ENCODE peak calls at places on chromosome 9, in seven cellular contexts. C is choroid plexus epithelial cell, J is fibroblast of the aortic adventitia, E is WTC11, H is lower leg skin, T is dorsolateral prefrontal cortex, D is spleen. V is an unnamed sample.

GRCh38 chr9:70044450-70045307 is 1.0 kb downstream of the MAMDC2 start:
- DNase-seq in J (peak), T (no peak), D (no peak), E (peak), C (peak), H (no peak), V (no peak)

GRCh38 chr9:136694163-136694864 is 7.1 kb upstream of the AGPAT2 start:
- DNase-seq in E (peak), D (no peak), J (peak), C (peak), T (no peak), H (no peak), V (no peak)

GRCh38 chr9:109086221-109086620 is 33.5 kb downstream of the TMEM245 start:
- DNase-seq in J (no peak), T (no peak), C (peak), D (no peak), H (no peak), E (no peak), V (no peak)

GRCh38 chr9:121299125-121299466 is 31.1 kb downstream of the GSN start:
- DNase-seq in T (no peak), J (no peak), H (no peak), C (no peak), D (no peak), E (peak), V (no peak)

GRCh38 chr9:134847752-134848432 is 32.7 kb upstream of the FCN2 start:
- DNase-seq in T (no peak), D (no peak), H (no peak), J (no peak), C (no peak), E (no peak), V (no peak)

GRCh38 chr9:134493471-134494272 is 147.9 kb upstream of the COL5A1 start:
- DNase-seq in H (no peak), D (peak), C (no peak), J (no peak), E (no peak), T (peak), V (no peak)

GRCh38 chr9:125550216-125550614 is 156.8 kb downstream of the MAPKAP1 start:
- DNase-seq in D (no peak), J (peak), T (no peak), C (peak), E (no peak), H (no peak), V (no peak)

GRCh38 chr9:13149454-13149853 is 130.0 kb downstream of the MPDZ start:
- DNase-seq in H (no peak), J (no peak), T (no peak), D (no peak), C (no peak), E (no peak), V (no peak)

GRCh38 chr9:137462396-137463193 is 3.5 kb upstream of the NSMF start:
- DNase-seq in J (no peak), E (no peak), D (no peak), T (no peak), C (no peak), H (no peak), V (peak)

GRCh38 chr9:71819115-71819739 is 50.9 kb upstream of the CEMIP2 start:
- DNase-seq in J (peak), C (peak), E (peak), H (peak), T (peak), D (no peak), V (no peak)

GRCh38 chr9:8852301-8852864 is 1052.8 kb upstream of the DMAC1 start:
- DNase-seq in E (no peak), J (no peak), C (no peak), H (no peak), T (no peak), D (no peak), V (no peak)

GRCh38 chr9:122158202-122158601 is 1.4 kb downstream of the NDUFA8 start:
- DNase-seq in D (no peak), E (peak), T (no peak), H (no peak), C (peak), J (peak), V (no peak)

GRCh38 chr9:96654450-96655197 is 493 bp downstream of the PRXL2C start:
- DNase-seq in D (peak), C (peak), J (peak), H (peak), E (peak), T (peak), V (peak)

GRCh38 chr9:131606896-131607567 is 61.7 kb downstream of the PRRT1B start:
- DNase-seq in C (no peak), T (no peak), D (no peak), J (no peak), E (no peak), H (no peak), V (no peak)

GRCh38 chr9:133735415-133735775 is 2.8 kb downstream of the SARDH start:
- DNase-seq in H (no peak), E (no peak), J (no peak), D (no peak), C (no peak), T (no peak), V (no peak)

GRCh38 chr9:133108794-133109641 is 12.0 kb downstream of the RALGDS start:
- DNase-seq in C (no peak), E (no peak), T (peak), H (no peak), D (peak), J (no peak), V (no peak)

GRCh38 chr9:133918123-133918813 is 73.9 kb downstream of the VAV2 start:
- DNase-seq in J (no peak), E (no peak), H (no peak), C (no peak), T (peak), D (no peak), V (no peak)

GRCh38 chr9:21677387-21677786 is 125.0 kb upstream of the MTAP start:
- DNase-seq in C (no peak), D (no peak), E (no peak), J (no peak), T (no peak), H (no peak), V (no peak)

GRCh38 chr9:16532681-16533450 is 337.6 kb downstream of the BNC2 start:
- DNase-seq in E (no peak), C (peak), D (no peak), H (no peak), J (peak), T (no peak), V (no peak)

GRCh38 chr9:125924351-125924750 is 177.2 kb downstream of the PBX3 start:
- DNase-seq in H (no peak), T (no peak), C (no peak), E (no peak), D (no peak), J (no peak), V (no peak)

GRCh38 chr9:135091545-135091944 is 4.1 kb downstream of the OLFM1 start:
- DNase-seq in T (no peak), D (no peak), H (no peak), J (no peak), E (no peak), C (no peak), V (no peak)

GRCh38 chr9:92525306-92525705 is 10.5 kb downstream of the ECM2 start:
- DNase-seq in C (no peak), T (no peak), E (no peak), H (no peak), D (no peak), J (no peak), V (no peak)

GRCh38 chr9:134605351-134605968 is 36.1 kb upstream of the COL5A1 start:
- DNase-seq in E (no peak), C (no peak), J (no peak), H (no peak), T (no peak), D (no peak), V (no peak)

GRCh38 chr9:121596515-121596914 is 54.9 kb upstream of the DAB2IP start:
- DNase-seq in C (no peak), H (no peak), E (no peak), D (no peak), J (no peak), T (no peak), V (no peak)

GRCh38 chr9:119071636-119072035 is 297.6 kb downstream of the BRINP1 start:
- DNase-seq in J (no peak), C (no peak), E (no peak), H (no peak), D (no peak), T (no peak), V (no peak)

GRCh38 chr9:115226152-115226551 is 108.2 kb upstream of the TNC start:
- DNase-seq in T (no peak), H (no peak), C (no peak), E (no peak), J (no peak), D (no peak), V (no peak)

GRCh38 chr9:122402403-122403268 is 31.8 kb downstream of the PTGS1 start:
- DNase-seq in D (no peak), T (no peak), E (no peak), J (peak), C (peak), H (peak), V (peak)

GRCh38 chr9:27497883-27498553 is 26.1 kb upstream of the IFNK start:
- DNase-seq in T (peak), J (no peak), H (no peak), E (no peak), D (no peak), C (no peak), V (no peak)

GRCh38 chr9:126489604-126490593 is 123.8 kb upstream of the LMX1B start:
- DNase-seq in H (no peak), D (peak), T (no peak), C (no peak), J (no peak), E (no peak), V (no peak)

GRCh38 chr9:133604856-133605255 is 4.3 kb downstream of the FAM163B start:
- DNase-seq in J (no peak), H (no peak), D (no peak), C (no peak), T (no peak), E (no peak), V (no peak)

GRCh38 chr9:129242191-129242953 is 64.3 kb upstream of the IER5L start:
- DNase-seq in H (no peak), C (no peak), T (no peak), E (no peak), J (no peak), D (peak), V (no peak)

GRCh38 chr9:123825337-123825736 is 104.6 kb downstream of the DENND1A start:
- DNase-seq in E (no peak), D (no peak), H (no peak), T (no peak), C (peak), J (no peak), V (no peak)

GRCh38 chr9:128250839-128251558 is 24.8 kb downstream of the GOLGA2 start:
- DNase-seq in E (peak), T (no peak), C (no peak), H (no peak), J (no peak), D (no peak), V (no peak)

GRCh38 chr9:91676042-91676441 is 252.4 kb upstream of the NFIL3 start:
- DNase-seq in C (no peak), D (no peak), E (no peak), J (no peak), H (no peak), T (no peak), V (no peak)

GRCh38 chr9:108831496-108832178 is 24.1 kb downstream of the ACTL7B start:
- DNase-seq in D (no peak), H (no peak), E (no peak), T (no peak), C (no peak), J (no peak), V (no peak)

GRCh38 chr9:71975833-71976232 is 64.4 kb downstream of the C9orf85 start:
- DNase-seq in E (no peak), T (no peak), J (peak), D (no peak), H (no peak), C (peak), V (no peak)

GRCh38 chr9:88991066-88992030 is at the start of gene S1PR3:
- DNase-seq in H (no peak), D (peak), T (no peak), E (peak), C (peak), J (peak), V (peak)
- TF ChIP-seq CTCF in H (no peak), D (no peak), T (no peak), E (no peak), C (no peak), J (peak), V (no peak)

GRCh38 chr9:113853333-113853732 is 22.8 kb upstream of the ZNF618 start:
- DNase-seq in D (no peak), H (no peak), C (no peak), J (no peak), T (no peak), E (peak), V (no peak)
- TF ChIP-seq CTCF in D (no peak), H (no peak), C (peak), J (peak), T (no peak), E (peak), V (peak)

GRCh38 chr9:98882569-98882923 is 61.2 kb upstream of the COL15A1 start:
- DNase-seq in T (no peak), H (no peak), E (no peak), J (no peak), D (no peak), C (no peak), V (no peak)

GRCh38 chr9:98881356-98881755 is 62.4 kb upstream of the COL15A1 start:
- DNase-seq in D (no peak), H (no peak), J (no peak), E (no peak), T (no peak), C (no peak), V (no peak)

GRCh38 chr9:98880311-98881015 is 63.2 kb upstream of the COL15A1 start:
- DNase-seq in C (no peak), E (no peak), T (no peak), D (no peak), H (no peak), J (no peak), V (no peak)

GRCh38 chr9:98879958-98880300 is 63.8 kb upstream of the COL15A1 start:
- DNase-seq in C (no peak), J (peak), T (no peak), E (no peak), D (no peak), H (no peak), V (no peak)

DNA sequence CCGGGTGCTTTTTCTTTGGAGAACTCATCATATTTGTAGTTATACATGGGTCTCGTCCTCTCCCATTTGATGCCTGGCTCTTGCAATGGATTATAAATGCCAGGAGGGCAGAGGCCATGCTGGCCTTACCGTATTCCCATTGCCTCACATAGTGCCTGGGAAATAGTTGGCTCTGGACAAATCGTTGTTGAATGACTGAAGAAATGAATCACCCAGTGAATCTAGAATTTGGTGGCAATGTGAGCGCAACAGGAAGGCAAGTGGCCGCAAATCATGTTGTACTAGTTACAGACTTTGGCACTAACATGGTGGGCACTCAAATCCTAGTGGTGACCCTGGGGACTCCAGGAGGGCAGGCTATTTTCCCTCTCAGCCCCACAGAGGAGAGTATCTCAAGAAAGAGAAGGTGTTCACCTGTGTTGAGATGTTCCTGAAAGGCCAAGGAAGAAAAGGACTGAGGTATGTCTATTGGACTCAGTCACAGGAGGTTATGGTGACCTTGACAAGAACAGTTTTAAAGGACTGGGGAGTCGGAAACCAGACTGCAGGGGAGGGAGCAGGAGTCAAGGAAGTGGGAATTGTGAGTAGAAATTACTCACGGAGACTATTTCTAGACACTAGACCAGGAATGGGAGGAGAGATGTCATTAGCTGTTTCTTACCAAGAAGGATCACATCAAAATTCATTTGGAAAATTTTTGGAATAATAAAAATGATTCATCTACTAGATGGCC is 61.7 kb upstream of the COL15A1 start:
- DNase-seq in T (no peak), E (no peak), C (no peak), D (no peak), H (no peak), J (no peak), V (no peak)
- TF ChIP-seq CTCF in T (no peak), E (no peak), C (no peak), D (no peak), H (no peak), J (peak), V (no peak)

GRCh38 chr9:35079041-35079425 is 709 bp downstream of the FANCG start:
- DNase-seq in D (no peak), C (no peak), E (no peak), J (no peak), T (no peak), H (no peak), V (no peak)

GRCh38 chr9:35075358-35075757 is 2.9 kb upstream of the VCP start:
- DNase-seq in E (no peak), H (no peak), T (no peak), C (no peak), D (no peak), J (no peak), V (no peak)

GRCh38 chr9:35078066-35078465 is 1.7 kb downstream of the FANCG start:
- DNase-seq in E (no peak), H (no peak), C (no peak), T (no peak), J (no peak), D (no peak), V (no peak)

GRCh38 chr9:35076848-35077247 is 2.9 kb downstream of the FANCG start:
- DNase-seq in C (no peak), J (no peak), H (no peak), D (no peak), E (no peak), T (no peak), V (no peak)

DNA sequence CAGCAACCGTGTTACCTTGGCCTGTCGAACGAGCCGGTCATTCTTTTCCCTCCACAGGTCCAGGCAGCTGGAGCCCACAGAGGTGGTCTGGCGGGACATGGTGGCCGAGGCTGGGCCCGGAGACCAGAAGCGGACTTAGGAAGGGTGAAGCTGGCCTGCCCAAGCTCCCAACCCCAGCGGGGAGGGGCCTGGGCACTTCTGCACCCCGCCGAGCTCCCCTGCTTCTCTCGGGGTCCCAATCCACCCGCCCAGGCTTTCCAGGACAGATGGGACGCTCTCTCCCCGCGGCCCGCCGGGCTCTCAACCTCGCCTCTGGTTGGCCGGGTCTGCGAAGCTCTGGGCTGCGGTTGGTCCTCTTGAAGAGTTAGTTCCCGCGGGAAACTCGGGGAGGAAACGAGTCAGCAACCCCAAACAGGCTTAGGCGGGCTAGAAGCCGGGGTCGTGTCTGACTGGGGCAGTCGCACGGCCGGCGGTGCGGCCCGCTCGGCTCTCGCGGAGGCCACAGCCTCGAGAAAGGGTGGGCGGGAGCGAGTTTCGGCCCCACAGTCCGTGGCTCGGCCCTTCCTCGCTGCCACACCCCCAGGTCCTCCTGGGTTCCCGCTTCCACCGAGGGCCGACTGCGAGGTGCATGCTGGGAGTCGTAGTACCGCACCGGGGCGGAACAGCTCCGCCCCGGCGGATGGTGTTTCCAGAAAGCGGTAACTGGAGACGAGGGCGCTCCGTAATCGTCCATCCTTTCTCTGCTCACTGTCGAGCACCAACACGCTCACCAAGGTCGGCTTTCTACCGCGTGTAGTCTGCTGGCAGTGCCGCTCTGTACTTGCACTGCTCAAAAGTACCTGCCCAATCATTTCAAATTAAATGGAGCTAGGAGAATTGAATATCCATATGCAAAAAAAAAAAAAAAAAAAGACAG is at the start of gene FANCG:
- DNase-seq in J (peak), D (peak), C (peak), E (peak), T (peak), H (peak), V (peak)
- TF ChIP-seq CTCF in J (no peak), D (no peak), C (no peak), E (no peak), T (peak), H (no peak), V (no peak)

GRCh38 chr9:7338586-7339281 is 460.8 kb downstream of the DMAC1 start:
- DNase-seq in E (no peak), D (no peak), C (no peak), J (no peak), H (no peak), T (no peak), V (no peak)

GRCh38 chr9:7342721-7343120 is 456.9 kb downstream of the DMAC1 start:
- DNase-seq in E (no peak), T (no peak), C (no peak), D (no peak), H (no peak), J (no peak), V (no peak)

GRCh38 chr9:7341571-7341970 is 458.0 kb downstream of the DMAC1 start:
- DNase-seq in T (no peak), D (no peak), J (no peak), H (no peak), E (no peak), C (no peak), V (no peak)

GRCh38 chr9:7340451-7340850 is 459.1 kb downstream of the DMAC1 start:
- DNase-seq in E (no peak), D (no peak), H (no peak), T (no peak), J (no peak), C (no peak), V (no peak)

GRCh38 chr9:7342229-7342628 is 457.3 kb downstream of the DMAC1 start:
- DNase-seq in J (no peak), E (no peak), T (no peak), D (no peak), H (no peak), C (peak), V (no peak)
- TF ChIP-seq CTCF in J (no peak), E (no peak), T (no peak), D (no peak), H (no peak), C (peak), V (no peak)

GRCh38 chr9:306907-307306 is 92.2 kb downstream of the DOCK8 start:
- DNase-seq in E (peak), D (no peak), H (no peak), J (no peak), C (no peak), T (no peak), V (peak)
- TF ChIP-seq CTCF in E (no peak), D (peak), H (no peak), J (no peak), C (no peak), T (no peak), V (peak)

GRCh38 chr9:98482248-98482647 is 226.5 kb downstream of the GABBR2 start:
- DNase-seq in C (no peak), H (no peak), T (no peak), D (no peak), J (no peak), E (no peak), V (no peak)
- TF ChIP-seq CTCF in C (no peak), H (no peak), T (no peak), D (no peak), J (no peak), E (no peak), V (no peak)

V was measured in CD14-positive monocyte.